ENCODE peak calls at places on chromosomes 12 and 14, in eight cellular contexts. J is heart left ventricle, Z is IMR-90, T is tibial nerve, M is uterus, W is HepG2, Y is esophagus squamous epithelium, D is testis. E is an unnamed sample.

GRCh38 chr12:92140919-92141536 is 4.6 kb downstream of the BTG1 start:
- DNase-seq in Y (no peak), J (no peak), T (no peak), M (no peak), Z (no peak), W (no peak), D (no peak), E (no peak)

GRCh38 chr14:38723954-38724353 is 379.1 kb downstream of the SEC23A start:
- DNase-seq in Z (no peak), M (no peak), W (no peak), J (no peak), D (no peak), T (no peak), Y (no peak), E (no peak)

GRCh38 chr14:65277580-65278270 is 134.8 kb upstream of the FUT8 start:
- DNase-seq in M (no peak), Y (no peak), J (no peak), T (no peak), W (no peak), Z (no peak), D (peak; percentile 62), E (no peak)

GRCh38 chr14:63405715-63406114 is 87.0 kb upstream of the GPHB5 start:
- DNase-seq in Y (no peak), Z (no peak), J (no peak), D (no peak), W (no peak), T (no peak), M (no peak), E (no peak)

GRCh38 chr14:56341766-56342418 is 223.7 kb downstream of the PELI2 start:
- DNase-seq in M (no peak), W (no peak), Y (no peak), J (no peak), D (no peak), Z (peak; percentile 92), T (no peak), E (no peak)

GRCh38 chr14:95432152-95433093 is 84.0 kb downstream of the SYNE3 start:
- DNase-seq in Y (no peak), W (peak; percentile 16), D (peak; percentile 75), M (peak; percentile 65), T (peak; percentile 43), Z (peak; percentile 6), J (peak; percentile 62), E (peak; percentile 53)

GRCh38 chr14:32367501-32367900 is 38.4 kb downstream of the AKAP6 start:
- DNase-seq in W (no peak), D (no peak), T (no peak), Y (no peak), M (no peak), J (no peak), Z (no peak), E (no peak)

GRCh38 chr14:37411079-37411735 is 183.8 kb downstream of the FOXA1 start:
- DNase-seq in J (no peak), Y (no peak), M (no peak), Z (no peak), W (no peak), D (no peak), T (no peak), E (no peak)

GRCh38 chr12:82832981-82833380 is 146.3 kb downstream of the TMTC2 start:
- DNase-seq in Y (no peak), W (no peak), Z (no peak), M (no peak), D (no peak), T (no peak), J (no peak), E (no peak)

GRCh38 chr14:26401170-26401968 is 196.5 kb downstream of the NOVA1 start:
- DNase-seq in Z (no peak), Y (no peak), W (no peak), M (no peak), T (no peak), D (no peak), J (no peak), E (no peak)

GRCh38 chr12:86137936-86138335 is 118.3 kb downstream of the MGAT4C start:
- DNase-seq in W (no peak), M (no peak), D (no peak), J (no peak), Z (peak; percentile 73), T (no peak), Y (no peak), E (no peak)

GRCh38 chr12:7092229-7092985 is at the start of gene C1R:
- DNase-seq in D (peak; percentile 85), T (peak; percentile 93), J (peak; percentile 70), Z (peak; percentile 92), W (peak; percentile 48), M (peak; percentile 88), Y (no peak), E (peak; percentile 68)

GRCh38 chr14:68593806-68594536 is 198.9 kb downstream of the ZFP36L1 start:
- DNase-seq in D (no peak), W (peak; percentile 46), M (peak; percentile 59), Z (peak; percentile 45), Y (no peak), J (peak; percentile 15), T (no peak), E (no peak)

GRCh38 chr12:20004951-20005350 is 363.4 kb upstream of the PDE3A start:
- DNase-seq in Z (peak; percentile 27), J (no peak), Y (no peak), T (no peak), D (no peak), M (no peak), W (no peak), E (no peak)

GRCh38 chr14:76774471-76775158 is 13.3 kb downstream of the VASH1 start:
- DNase-seq in Z (no peak), T (no peak), Y (no peak), J (no peak), M (peak; percentile 13), W (no peak), D (no peak), E (peak; percentile 6)

GRCh38 chr12:104793280-104793679 is 164.8 kb downstream of the SLC41A2 start:
- DNase-seq in D (peak; percentile 45), Z (peak; percentile 9), Y (no peak), M (peak; percentile 17), T (no peak), W (no peak), J (no peak), E (no peak)

GRCh38 chr14:55889124-55889523 is 229.1 kb upstream of the PELI2 start:
- DNase-seq in T (no peak), Y (no peak), J (no peak), M (no peak), W (no peak), D (no peak), Z (no peak), E (peak; percentile 52)

GRCh38 chr14:101954501-101954900 is 9.9 kb upstream of the DYNC1H1 start:
- DNase-seq in W (no peak), J (no peak), Z (no peak), M (no peak), Y (no peak), D (no peak), T (no peak), E (no peak)

GRCh38 chr12:121828306-121828705 is 24.5 kb downstream of the SETD1B start:
- DNase-seq in J (no peak), T (no peak), Z (no peak), M (no peak), W (no peak), D (no peak), Y (no peak), E (no peak)
- H3K36me3 ChIP-seq in J (peaks cover 84% of the 10 kb centered on the region), T (peaks cover 31% of the 10 kb centered on the region), Z (peaks cover 66% of the 10 kb centered on the region), M (no peaks in the 10 kb centered on the region), W (peaks cover 25% of the 10 kb centered on the region), D (no peaks in the 10 kb centered on the region), Y (peaks cover 44% of the 10 kb centered on the region), E (no peaks in the 10 kb centered on the region)

DNA sequence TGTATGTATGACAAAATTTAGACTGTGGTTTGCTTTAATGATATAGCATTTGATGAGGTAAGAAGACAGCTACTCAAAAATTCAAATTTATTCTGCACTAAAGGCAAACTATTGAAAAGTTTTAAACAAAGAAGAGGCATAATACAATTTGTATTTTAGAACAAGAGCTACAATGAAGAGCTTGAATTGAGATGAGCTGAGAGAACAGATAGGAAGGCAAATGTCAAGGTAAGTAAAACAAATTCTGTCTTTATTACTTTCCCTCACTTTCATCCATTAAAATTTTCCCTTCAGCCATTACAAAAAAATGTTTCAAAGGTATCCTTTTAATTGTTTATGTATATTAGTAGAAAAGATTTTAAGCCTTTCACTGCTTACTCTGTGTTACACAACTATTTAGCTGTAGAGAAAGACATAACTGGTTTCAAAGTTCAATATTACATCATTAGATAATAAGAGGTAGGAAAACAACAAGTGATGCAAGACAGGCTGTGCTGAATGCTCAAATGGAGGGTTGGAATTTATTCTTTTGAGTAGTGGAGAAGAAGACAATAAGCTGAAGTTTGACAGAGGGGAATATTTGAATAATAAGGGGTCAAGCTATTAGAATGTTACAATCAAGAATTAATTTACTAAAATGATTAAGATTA is 1334.1 kb downstream of the FSCB start:
- DNase-seq in Z (no peak), W (peak; percentile 66), Y (no peak), T (no peak), M (no peak), J (no peak), D (no peak), E (no peak)
- TF ChIP-seq POLR2A in Z (no peak), W (no peak), Y (no peak), T (no peak), M (no peak), J (no peak), D (no peak), E (no peak)

DNA sequence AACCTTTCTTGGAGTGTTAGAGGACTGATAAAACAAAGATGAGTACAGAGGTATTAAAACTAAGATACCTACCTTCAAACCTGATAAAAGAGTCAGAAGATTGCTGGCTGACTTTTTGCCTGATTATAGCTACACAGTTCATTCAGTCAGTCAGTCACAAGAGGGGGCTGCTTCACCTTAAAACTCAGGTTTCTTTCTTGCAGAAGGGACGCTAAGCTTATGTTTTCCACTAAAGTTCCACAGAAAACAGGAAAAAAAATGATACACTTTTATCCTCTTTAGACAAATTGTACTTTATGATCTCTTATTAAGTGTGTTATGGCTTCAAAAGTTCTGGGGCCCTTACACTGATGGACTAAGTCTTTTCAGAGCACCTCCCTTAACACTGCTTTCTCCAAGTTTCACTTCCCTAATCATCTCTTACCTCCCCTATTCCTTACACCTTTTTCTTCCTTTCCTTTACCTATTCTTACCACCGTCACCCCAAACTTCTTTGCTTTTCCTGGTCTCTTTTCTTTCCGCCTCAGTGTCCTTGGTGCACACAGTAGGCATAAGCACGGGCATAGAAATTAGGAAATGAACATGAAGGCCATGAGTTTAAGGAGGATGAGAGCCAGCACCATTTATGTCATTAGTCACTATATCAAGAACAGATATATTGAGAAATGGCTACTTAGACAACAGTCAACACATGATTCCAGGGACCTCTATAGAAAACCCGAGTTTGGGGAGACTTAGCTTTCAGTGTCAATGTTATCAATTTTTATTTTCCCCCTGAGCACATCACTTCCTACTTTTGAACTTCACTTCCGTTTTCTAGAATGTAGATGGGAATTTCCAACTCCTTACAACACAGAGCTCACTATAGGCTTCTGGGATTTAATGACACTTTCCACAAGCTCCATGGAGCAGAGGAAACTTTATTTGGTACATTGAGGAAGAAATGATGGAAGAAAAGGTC is 448.9 kb upstream of the OR4E1 start:
- DNase-seq in Z (peak; percentile 5), J (no peak), Y (no peak), W (peak; percentile 37), M (no peak), D (no peak), T (no peak), E (no peak)
- TF ChIP-seq CTCF in Z (peak; percentile 13), J (no peak), Y (no peak), W (peak; percentile 62), M (no peak), D (no peak), T (no peak), E (no peak)

DNA sequence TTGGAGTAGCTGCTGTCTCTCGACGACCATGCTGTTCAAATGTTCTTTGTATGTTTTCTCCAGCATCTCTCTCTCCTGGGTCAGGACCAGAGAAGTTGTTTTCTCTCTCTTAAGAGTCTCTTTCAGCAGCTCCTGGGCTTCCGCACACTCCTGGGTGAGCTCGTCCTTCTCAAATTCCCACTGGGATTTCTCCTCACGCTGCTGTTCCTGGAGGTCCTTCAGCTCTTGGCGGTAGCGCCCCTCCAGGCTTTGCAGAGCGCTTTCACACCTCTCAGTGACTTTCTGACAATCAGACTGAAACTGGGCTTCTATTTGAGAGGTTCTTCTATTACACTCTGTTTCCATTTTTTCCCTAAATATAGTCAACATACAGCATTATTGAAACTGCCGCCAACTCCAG is 72.7 kb downstream of the NIN start:
- DNase-seq in Z (no peak), J (no peak), T (no peak), Y (no peak), M (no peak), W (no peak), D (no peak), E (no peak)
- H3K36me3 ChIP-seq in Z (peaks cover 38% of the 10 kb centered on the region), J (peaks cover 96% of the 10 kb centered on the region), T (no peaks in the 10 kb centered on the region), Y (no peaks in the 10 kb centered on the region), M (no peaks in the 10 kb centered on the region), W (peaks cover 8% of the 10 kb centered on the region), D (no peaks in the 10 kb centered on the region), E (peaks cover 49% of the 10 kb centered on the region)

E was measured in Peyer's patch.